ENCODE peak calls at places on chromosomes 2 and 18, in four cellular contexts. One of them, this sample, is unnamed.

GRCh38 chr18:69784840-69785239 is 162.8 kb downstream of the CD226 start:
- DNase-seq in omental fat pad: no peak
- DNase-seq in neural crest cell: no peak
- DNase-seq in stromal cell of bone marrow: no peak
- DNase-seq in this sample: no peak

GRCh38 chr2:237627463-237628321 is at the start of gene LRRFIP1:
- DNase-seq in neural crest cell: no peak
- DNase-seq in omental fat pad: no peak
- DNase-seq in stromal cell of bone marrow: no peak
- DNase-seq in this sample: no peak

GRCh38 chr2:240462073-240462703 is 26.7 kb downstream of the GPC1 start:
- DNase-seq in omental fat pad: peak
- DNase-seq in stromal cell of bone marrow: no peak
- DNase-seq in neural crest cell: no peak
- DNase-seq in this sample: no peak

GRCh38 chr2:202249864-202250263 is 11.5 kb upstream of the SUMO1 start:
- DNase-seq in stromal cell of bone marrow: no peak
- DNase-seq in neural crest cell: no peak
- DNase-seq in omental fat pad: no peak
- DNase-seq in this sample: no peak

GRCh38 chr2:217928324-217929293 is 74.2 kb downstream of the TNS1 start:
- DNase-seq in stromal cell of bone marrow: no peak
- DNase-seq in neural crest cell: no peak
- DNase-seq in omental fat pad: no peak
- DNase-seq in this sample: no peak

GRCh38 chr2:63849381-63850203 is 7.9 kb downstream of the UGP2 start:
- DNase-seq in stromal cell of bone marrow: no peak
- DNase-seq in neural crest cell: no peak
- DNase-seq in omental fat pad: no peak
- DNase-seq in this sample: no peak

GRCh38 chr2:61117534-61117933 is 44.5 kb upstream of the C2orf74 start:
- DNase-seq in stromal cell of bone marrow: no peak
- DNase-seq in omental fat pad: no peak
- DNase-seq in neural crest cell: no peak
- DNase-seq in this sample: no peak

GRCh38 chr2:234422895-234423505 is 73.9 kb downstream of the ARL4C start:
- DNase-seq in omental fat pad: no peak
- DNase-seq in stromal cell of bone marrow: no peak
- DNase-seq in neural crest cell: no peak
- DNase-seq in this sample: no peak

GRCh38 chr2:69755862-69756467 is 14.0 kb downstream of the ANXA4 start:
- DNase-seq in omental fat pad: no peak
- DNase-seq in stromal cell of bone marrow: peak
- DNase-seq in neural crest cell: no peak
- DNase-seq in this sample: no peak

GRCh38 chr2:176490061-176490861 is 221.0 kb downstream of the MTX2 start:
- DNase-seq in omental fat pad: no peak
- DNase-seq in neural crest cell: peak
- DNase-seq in stromal cell of bone marrow: no peak
- DNase-seq in this sample: no peak

GRCh38 chr2:214135966-214136365 is 274.9 kb upstream of the VWC2L start:
- DNase-seq in stromal cell of bone marrow: no peak
- DNase-seq in neural crest cell: no peak
- DNase-seq in omental fat pad: no peak
- DNase-seq in this sample: peak

GRCh38 chr18:23650963-23651927 is 11.5 kb downstream of the ANKRD29 start:
- DNase-seq in stromal cell of bone marrow: peak
- DNase-seq in neural crest cell: no peak
- DNase-seq in omental fat pad: no peak
- DNase-seq in this sample: peak

GRCh38 chr2:108355907-108356734 is 21.6 kb upstream of the SULT1C4 start:
- DNase-seq in omental fat pad: no peak
- DNase-seq in stromal cell of bone marrow: no peak
- DNase-seq in neural crest cell: no peak
- DNase-seq in this sample: no peak

GRCh38 chr2:232137346-232137745 is 175.8 kb downstream of the DIS3L2 start:
- DNase-seq in omental fat pad: no peak
- DNase-seq in stromal cell of bone marrow: no peak
- DNase-seq in neural crest cell: no peak
- DNase-seq in this sample: peak

GRCh38 chr18:22021701-22022100 is 147.7 kb upstream of the GATA6 start:
- DNase-seq in neural crest cell: no peak
- DNase-seq in stromal cell of bone marrow: no peak
- DNase-seq in omental fat pad: no peak
- DNase-seq in this sample: no peak

GRCh38 chr2:151097118-151097517 is 164.5 kb downstream of the RBM43 start:
- DNase-seq in stromal cell of bone marrow: no peak
- DNase-seq in omental fat pad: no peak
- DNase-seq in neural crest cell: no peak
- DNase-seq in this sample: no peak